ENCODE peak calls at places on chromosomes 6 and 20, in four cellular contexts. E, I, H and C are unnamed samples.
A peak's percentile ranks its signal among the peaks of the same experiment; 100 is the strongest.

GRCh38 chr6:165695736-165696515 is 32.9 kb upstream of the PDE10A start:
- DNase-seq in H (no peak), E (no peak), I (no peak), C (no peak)

GRCh38 chr6:129331450-129332138 is 378.4 kb downstream of the ARHGAP18 start:
- DNase-seq in E (no peak), I (peak; percentile 27), H (no peak), C (no peak)

GRCh38 chr20:62060631-62061541 is 4.8 kb downstream of the TAF4 start:
- DNase-seq in E (no peak), H (no peak), I (no peak), C (no peak)

GRCh38 chr6:156777866-156778614 is 862 bp downstream of the ARID1B start:
- DNase-seq in H (peak; percentile 50), I (peak; percentile 78), E (peak; percentile 67), C (no peak)

GRCh38 chr20:8432435-8433148 is 300.5 kb downstream of the PLCB1 start:
- DNase-seq in H (no peak), I (no peak), E (no peak), C (no peak)

GRCh38 chr20:17964073-17964472 is 4.5 kb downstream of the SNX5 start:
- DNase-seq in E (no peak), I (no peak), H (no peak), C (no peak)

GRCh38 chr6:120282005-120282404 is 932.4 kb upstream of the MAN1A1 start:
- DNase-seq in H (no peak), I (no peak), E (no peak), C (no peak)

GRCh38 chr6:67667640-67668422 is 967.3 kb upstream of the ADGRB3 start:
- DNase-seq in H (no peak), I (no peak), E (no peak), C (no peak)

GRCh38 chr6:3592371-3592941 is 135.6 kb upstream of the SLC22A23 start:
- DNase-seq in H (no peak), I (peak; percentile 17), E (no peak), C (peak; percentile 73)

GRCh38 chr6:87396595-87397392 is 11.0 kb upstream of the CFAP206 start:
- DNase-seq in E (no peak), I (no peak), H (no peak), C (no peak)

GRCh38 chr6:35605600-35605999 is 83.1 kb downstream of the FKBP5 start:
- DNase-seq in E (no peak), H (no peak), I (no peak), C (no peak)

GRCh38 chr6:106439459-106439858 is 78.9 kb downstream of the CRYBG1 start:
- DNase-seq in H (no peak), I (no peak), E (no peak), C (no peak)

GRCh38 chr20:63296411-63297299 is 3.7 kb downstream of the COL20A1 start:
- DNase-seq in I (no peak), H (no peak), E (no peak), C (no peak)

GRCh38 chr20:50399003-50399916 is 110.9 kb upstream of the PTPN1 start:
- DNase-seq in E (no peak), I (no peak), H (no peak), C (no peak)

GRCh38 chr20:61042501-61043385 is 209.3 kb upstream of the CDH4 start:
- DNase-seq in H (no peak), E (no peak), I (no peak), C (no peak)

GRCh38 chr6:166313255-166314070 is 5.3 kb upstream of the PRR18 start:
- DNase-seq in I (peak; percentile 56), E (no peak), H (peak; percentile 41), C (peak; percentile 13)

GRCh38 chr20:4102381-4102780 is 87.0 kb upstream of the RNF24 start:
- DNase-seq in H (no peak), I (peak; percentile 33), E (no peak), C (no peak)

GRCh38 chr20:62354811-62355341 is 12.2 kb downstream of the LAMA5 start:
- DNase-seq in H (no peak), E (no peak), I (no peak), C (no peak)

GRCh38 chr6:64680446-64680845 is 1026.6 kb downstream of the EYS start:
- DNase-seq in I (no peak), E (no peak), H (no peak), C (no peak)

GRCh38 chr6:165615629-165616028 is 47.4 kb downstream of the PDE10A start:
- DNase-seq in E (no peak), I (no peak), H (no peak), C (no peak)

GRCh38 chr6:52749546-52750152 is 13.6 kb downstream of the GSTA2 start:
- DNase-seq in H (no peak), E (no peak), I (no peak), C (no peak)

GRCh38 chr6:46612645-46613044 is 40.0 kb downstream of the CYP39A1 start:
- DNase-seq in E (no peak), I (no peak), H (no peak), C (no peak)

GRCh38 chr20:53848304-53848703 is 222.1 kb downstream of the BCAS1 start:
- DNase-seq in H (no peak), E (no peak), I (no peak), C (no peak)

GRCh38 chr6:64146094-64146493 is 510.5 kb downstream of the PHF3 start:
- DNase-seq in E (no peak), I (no peak), H (no peak), C (no peak)

GRCh38 chr6:53441761-53442160 is 93.0 kb upstream of the ELOVL5 start:
- DNase-seq in H (no peak), I (no peak), E (no peak), C (no peak)

GRCh38 chr6:17505767-17506280 is 94.3 kb upstream of the FAM8A1 start:
- DNase-seq in I (no peak), E (no peak), H (no peak), C (no peak)

GRCh38 chr6:108736832-108737231 is 111.4 kb upstream of the ARMC2 start:
- DNase-seq in H (no peak), E (no peak), I (peak; percentile 85), C (peak; percentile 72)

GRCh38 chr20:35991142-35991771 is 22.9 kb downstream of the CNBD2 start:
- DNase-seq in H (peak; percentile 43), E (no peak), I (peak; percentile 39), C (no peak)

GRCh38 chr6:42387336-42387735 is 64.4 kb downstream of the TRERF1 start:
- DNase-seq in I (no peak), H (no peak), E (no peak), C (no peak)

GRCh38 chr20:50957276-50957675 is 1.1 kb downstream of the DPM1 start:
- DNase-seq in I (no peak), H (no peak), E (no peak), C (no peak)

GRCh38 chr6:11918739-11919605 is 93.1 kb upstream of the HIVEP1 start:
- DNase-seq in E (no peak), H (no peak), I (no peak), C (no peak)

GRCh38 chr6:53922571-53922981 is 127.8 kb downstream of the LRRC1 start:
- DNase-seq in I (no peak), H (no peak), E (no peak), C (no peak)

GRCh38 chr20:2752631-2753455 is 47.6 kb downstream of the CPXM1 start:
- DNase-seq in I (peak; percentile 77), E (peak; percentile 59), H (no peak), C (no peak)

GRCh38 chr6:131654326-131654725 is 17.2 kb downstream of the ENPP3 start:
- DNase-seq in H (no peak), I (no peak), E (no peak), C (no peak)

GRCh38 chr6:131655387-131655786 is 18.3 kb downstream of the ENPP3 start:
- DNase-seq in I (no peak), H (no peak), E (no peak), C (no peak)

GRCh38 chr6:131651782-131652181 is 14.7 kb downstream of the ENPP3 start:
- DNase-seq in I (no peak), H (no peak), E (no peak), C (no peak)

GRCh38 chr6:131655951-131656350 is 18.8 kb downstream of the ENPP3 start:
- DNase-seq in H (no peak), I (no peak), E (no peak), C (no peak)

DNA sequence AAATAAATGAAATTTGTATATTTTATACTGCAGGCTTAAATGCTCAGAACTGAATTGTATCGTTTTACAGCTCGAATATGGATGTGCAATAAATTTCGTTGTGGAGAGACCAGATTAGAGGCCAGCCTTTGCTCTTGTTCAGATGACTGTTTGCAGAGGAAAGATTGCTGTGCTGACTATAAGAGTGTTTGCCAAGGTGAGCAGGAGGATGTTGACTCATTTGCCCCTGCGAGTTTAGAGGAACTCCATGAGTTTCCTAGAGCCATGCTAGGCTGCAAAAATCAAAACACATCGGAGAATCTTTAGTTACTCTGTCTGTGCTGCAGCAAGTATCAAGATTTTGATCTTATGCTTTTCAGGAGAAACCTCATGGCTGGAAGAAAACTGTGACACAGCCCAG is 15.4 kb downstream of the ENPP3 start:
- DNase-seq in I (no peak), H (no peak), E (no peak), C (no peak)
- H3K27ac ChIP-seq in I (no peak overlapping the region), H (no peak overlapping the region), E (no peak overlapping the region), C (no peak overlapping the region)

GRCh38 chr6:111291860-111292259 is 191.2 kb downstream of the REV3L start:
- DNase-seq in E (no peak), I (peak; percentile 53), H (no peak), C (no peak)

GRCh38 chr6:111294374-111294967 is 188.5 kb downstream of the REV3L start:
- DNase-seq in H (no peak), E (no peak), I (no peak), C (no peak)

DNA sequence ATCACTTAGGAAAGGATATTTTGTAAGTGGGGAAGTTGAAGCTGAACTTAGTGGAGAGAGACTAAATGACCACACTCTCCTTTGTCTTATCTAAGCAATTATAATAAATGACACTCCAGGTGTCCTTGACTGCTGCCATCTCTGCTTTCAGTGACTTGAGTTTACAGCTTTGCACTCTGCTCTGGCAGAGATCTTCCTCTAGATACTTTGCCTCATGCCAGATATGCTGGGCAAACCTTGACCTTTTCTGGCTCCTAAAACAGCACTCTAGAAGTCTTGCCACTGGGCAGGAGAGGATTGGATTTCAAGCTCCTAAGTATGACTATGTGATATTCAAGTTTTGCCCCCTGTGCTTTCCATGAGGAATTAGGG is 191.7 kb downstream of the REV3L start:
- DNase-seq in I (no peak), E (no peak), H (no peak), C (no peak)
- H3K27ac ChIP-seq in I (peak overlapping the region; percentile 45), E (no peak overlapping the region), H (no peak overlapping the region), C (no peak overlapping the region)

DNA sequence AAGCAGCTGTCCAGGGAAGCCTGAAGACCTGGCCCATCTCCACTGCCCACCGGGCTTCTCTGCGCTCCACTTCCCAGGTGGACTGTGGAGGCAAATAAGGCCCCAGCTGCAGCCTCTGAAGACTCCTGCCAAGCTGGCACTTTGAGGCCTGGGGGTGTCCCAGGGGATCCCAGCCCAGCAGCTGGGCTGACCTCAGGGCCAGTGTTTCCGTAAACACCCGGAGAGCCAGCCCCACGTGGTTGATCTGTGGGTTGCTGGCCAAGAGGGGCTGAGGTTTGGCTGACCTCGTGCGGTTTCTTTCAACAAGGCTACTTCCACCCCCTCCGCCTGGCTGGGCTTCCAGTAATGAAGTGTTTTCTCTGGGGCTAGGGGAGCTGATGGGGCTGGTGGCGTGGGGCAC is 12.4 kb upstream of the CCN5 start:
- DNase-seq in I (no peak), H (peak; percentile 38), E (no peak), C (no peak)
- H3K27ac ChIP-seq in I (no peak overlapping the region), H (no peak overlapping the region), E (no peak overlapping the region), C (peak overlapping the region; percentile 79)

DNA sequence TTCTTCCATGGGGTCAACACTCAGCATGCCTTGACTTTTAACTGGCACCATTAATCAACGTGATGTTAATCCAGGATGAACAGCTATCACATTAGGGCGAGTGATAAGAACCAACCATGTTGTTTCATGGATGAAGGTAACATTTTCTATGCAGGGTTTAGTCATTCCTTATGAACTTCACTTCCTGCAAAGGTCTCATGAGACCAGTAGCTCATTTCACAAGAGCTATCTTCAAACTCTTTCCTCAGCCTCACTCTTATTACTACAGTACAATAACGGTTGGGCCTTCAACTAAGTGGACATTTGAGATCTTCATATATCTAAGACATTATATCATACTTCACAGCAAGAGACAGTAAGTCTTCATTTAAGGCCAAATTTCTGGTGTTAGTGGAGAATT is 22.7 kb upstream of the SGK1 start:
- DNase-seq in H (no peak), E (no peak), I (peak; percentile 40), C (no peak)
- H3K27ac ChIP-seq in H (no peak overlapping the region), E (no peak overlapping the region), I (no peak overlapping the region), C (no peak overlapping the region)